ENCODE peak calls at places on chromosomes 7 and 10, in nine cellular contexts. H is CD8-positive, alpha-beta T cell; L is IMR-90; M is ovary; J is gastrocnemius medialis; D is HepG2; X is heart left ventricle; R is pancreas; F is psoas muscle. O is an unnamed sample. For H3K4me1, the result is how much of the 10 kb centered on the place peaks cover.

GRCh38 chr10:82506680-82507376 is 631.8 kb downstream of the NRG3 start:
- DNase-seq in H (no peak), L (no peak), M (no peak), J (no peak), D (no peak), X (no peak), R (no peak), F (no peak), O (no peak)

GRCh38 chr7:123571684-123572083 is 14.1 kb upstream of the NDUFA5 start:
- DNase-seq in H (no peak), L (peak), M (no peak), J (no peak), D (no peak), X (no peak), R (no peak), F (no peak), O (no peak)

GRCh38 chr10:19977097-19977521 is 160.9 kb downstream of the PLXDC2 start:
- DNase-seq in H (no peak), L (peak), M (no peak), J (no peak), D (no peak), X (no peak), R (no peak), F (no peak), O (no peak)

GRCh38 chr7:87475359-87476178 is at the start of gene ABCB4:
- DNase-seq in H (no peak), L (no peak), M (no peak), J (peak), D (no peak), X (peak), R (no peak), F (peak), O (peak)

GRCh38 chr10:78716034-78716660 is 352.6 kb upstream of the ZMIZ1 start:
- DNase-seq in H (no peak), L (no peak), M (no peak), J (no peak), D (no peak), X (no peak), R (no peak), F (no peak), O (no peak)

GRCh38 chr10:114876602-114877300 is 55.2 kb downstream of the FHIP2A start:
- DNase-seq in H (no peak), L (peak), M (peak), J (peak), D (peak), X (peak), R (peak), F (peak), O (peak)

GRCh38 chr10:110364531-110364937 is 59.8 kb upstream of the SMNDC1 start:
- DNase-seq in H (no peak), L (no peak), M (no peak), J (no peak), D (no peak), X (no peak), R (no peak), F (no peak), O (no peak)

GRCh38 chr10:116768786-116769185 is 26.4 kb upstream of the HSPA12A start:
- DNase-seq in H (no peak), L (peak), M (no peak), J (no peak), D (no peak), X (no peak), R (no peak), F (peak), O (no peak)

GRCh38 chr7:148318092-148318756 is 272.3 kb upstream of the C7orf33 start:
- DNase-seq in H (no peak), L (no peak), M (no peak), J (no peak), D (no peak), X (no peak), R (no peak), F (no peak), O (no peak)

GRCh38 chr7:23105086-23105643 is 420 bp upstream of the KLHL7 start:
- DNase-seq in H (no peak), L (no peak), M (no peak), J (no peak), D (no peak), X (no peak), R (no peak), F (no peak), O (no peak)

GRCh38 chr7:22980422-22980821 is 33.5 kb downstream of the HYCC1 start:
- DNase-seq in H (no peak), L (peak), M (no peak), J (no peak), D (no peak), X (no peak), R (no peak), F (no peak), O (no peak)

GRCh38 chr7:69871213-69871885 is 273.1 kb downstream of the AUTS2 start:
- DNase-seq in H (no peak), L (peak), M (no peak), J (no peak), D (no peak), X (no peak), R (no peak), F (no peak), O (no peak)

GRCh38 chr10:43573250-43574034 is 974 bp downstream of the ZNF239 start:
- DNase-seq in H (no peak), L (peak), M (no peak), J (no peak), D (no peak), X (no peak), R (no peak), F (no peak), O (no peak)

GRCh38 chr10:98259606-98260319 is 8.2 kb downstream of the LOXL4 start:
- DNase-seq in H (no peak), L (peak), M (no peak), J (peak), D (no peak), X (no peak), R (no peak), F (no peak), O (peak)

DNA sequence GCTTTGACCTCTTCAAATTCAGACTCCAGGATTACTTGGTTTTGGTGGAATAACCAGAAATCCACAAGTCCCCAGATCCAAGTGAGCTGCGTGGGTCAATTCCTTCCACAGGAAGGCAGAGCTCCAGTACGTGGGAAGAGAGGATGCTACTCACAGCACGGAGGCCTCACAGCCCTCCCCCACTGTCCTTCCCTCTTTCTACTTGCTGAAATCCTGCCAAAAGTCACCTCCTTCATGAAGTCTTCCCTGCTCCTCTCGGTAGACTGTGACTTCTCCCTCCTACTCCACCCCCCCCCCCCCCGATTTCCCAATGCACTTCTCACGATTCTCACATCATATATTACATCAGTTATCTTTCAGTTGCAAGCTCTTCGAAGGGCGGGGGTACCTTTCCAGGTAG is 12.3 kb downstream of the CAMK2G start:
- DNase-seq in H (no peak), L (no peak), M (no peak), J (no peak), D (no peak), X (no peak), R (no peak), F (no peak), O (no peak)
- TF ChIP-seq CTCF in H (no peak), L (no peak), M (no peak), J (no peak), D (no peak), X (no peak), R (no peak), F (no peak), O (no peak)

GRCh38 chr7:138587485-138587884 is 113.7 kb downstream of the SVOPL start:
- DNase-seq in H (no peak), L (no peak), M (no peak), J (no peak), D (no peak), X (no peak), R (no peak), F (no peak), O (no peak)
- H3K4me1 ChIP-seq in H (under half), L (under half), M (under half), J (under half), D (under half), X (under half), R (under half), F (under half), O (under half)

GRCh38 chr7:139212133-139212532 is 18.9 kb upstream of the UBN2 start:
- DNase-seq in H (no peak), L (no peak), M (no peak), J (no peak), D (no peak), X (no peak), R (no peak), F (no peak), O (no peak)
- H3K27ac ChIP-seq in H (no peak), L (no peak), M (no peak), J (no peak), D (no peak), X (no peak), R (no peak), F (no peak), O (no peak)

GRCh38 chr10:100204370-100204769 is 18.5 kb upstream of the ERLIN1 start:
- DNase-seq in H (no peak), L (no peak), M (no peak), J (no peak), D (no peak), X (no peak), R (no peak), F (no peak), O (no peak)

GRCh38 chr10:100209303-100209702 is 20.1 kb downstream of the CHUK start:
- DNase-seq in H (no peak), L (peak), M (no peak), J (no peak), D (no peak), X (no peak), R (no peak), F (no peak), O (no peak)

GRCh38 chr10:100208271-100208670 is 21.1 kb downstream of the CHUK start:
- DNase-seq in H (no peak), L (no peak), M (no peak), J (no peak), D (no peak), X (no peak), R (no peak), F (no peak), O (no peak)
- TF ChIP-seq CTCF in H (no peak), L (no peak), M (no peak), J (no peak), D (no peak), X (no peak), R (no peak), F (no peak), O (no peak)

DNA sequence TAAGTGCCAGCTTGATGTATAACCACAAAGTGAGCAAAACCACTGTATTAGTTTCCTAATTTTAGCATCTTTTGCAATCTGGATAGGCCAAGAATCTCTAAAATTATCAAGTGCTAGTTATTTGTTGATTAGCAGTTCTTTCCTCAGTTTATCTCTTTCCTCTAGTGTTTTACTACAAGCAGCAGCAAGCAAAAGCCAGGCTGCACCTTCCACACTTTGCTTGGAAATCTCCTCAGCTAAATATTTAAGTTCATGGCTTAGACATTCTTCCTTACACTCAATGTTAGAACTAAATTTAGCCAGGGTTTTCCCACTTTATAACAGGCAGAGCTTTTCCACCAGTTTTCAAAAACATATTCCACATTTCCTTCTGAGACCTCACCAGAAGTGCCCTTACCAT is 85.7 kb upstream of the BMPER start:
- DNase-seq in H (no peak), L (no peak), M (no peak), J (no peak), D (no peak), X (no peak), R (no peak), F (no peak), O (no peak)
- H3K4me1 ChIP-seq in H (under half), L (under half), M (under half), J (under half), D (under half), X (under half), R (under half), F (under half), O (under half)

GRCh38 chr10:119772347-119772746 is 46.5 kb downstream of the INPP5F start:
- DNase-seq in H (no peak), L (no peak), M (no peak), J (no peak), D (no peak), X (no peak), R (no peak), F (no peak), O (no peak)
- H3K27ac ChIP-seq in H (no peak), L (no peak), M (no peak), J (no peak), D (no peak), X (no peak), R (no peak), F (no peak), O (no peak)

DNA sequence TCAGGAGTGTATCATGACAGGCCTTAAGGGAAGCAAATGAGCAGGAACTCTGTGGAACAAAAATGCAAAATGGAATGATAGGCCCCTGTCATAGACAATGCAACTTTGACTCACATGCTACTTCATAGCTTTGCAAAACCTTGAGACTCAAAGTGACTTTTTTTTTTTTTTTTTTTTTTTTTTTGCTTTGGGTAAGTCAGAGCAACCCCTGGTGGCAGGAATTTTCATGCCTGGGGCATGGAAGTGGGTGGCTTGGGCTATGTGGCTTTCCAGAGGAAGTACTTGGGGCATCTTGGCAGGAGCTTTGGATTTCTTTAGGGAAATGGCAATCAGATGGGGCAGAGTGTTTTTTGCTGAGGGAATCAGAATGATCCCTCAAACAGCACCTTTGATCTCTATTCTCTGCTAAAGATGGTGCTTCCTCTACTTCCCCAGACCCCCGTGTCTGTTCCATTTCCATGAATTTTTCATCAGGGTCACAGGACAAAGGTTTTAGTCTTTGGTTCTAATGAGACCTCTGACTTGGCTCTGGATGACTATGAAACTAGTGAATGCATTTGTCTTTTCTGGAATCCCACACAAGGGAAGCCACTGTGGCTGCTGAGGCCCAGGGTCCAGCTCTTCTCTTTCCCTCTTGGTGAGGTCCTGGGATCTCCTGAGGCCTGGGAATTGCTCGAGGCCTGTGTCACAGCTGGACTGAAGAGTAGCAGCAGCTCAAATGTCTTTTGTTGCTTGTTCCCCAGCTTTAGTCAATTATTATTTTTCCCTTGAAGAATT is 62.8 kb downstream of the TACC2 start:
- DNase-seq in H (no peak), L (peak), M (peak), J (peak), D (peak), X (peak), R (peak), F (peak), O (peak)
- TF ChIP-seq CTCF in H (no peak), L (peak), M (no peak), J (peak), D (peak), X (peak), R (peak), F (peak), O (no peak)

O was measured in spleen.